ENCODE peak calls at places on chromosome 10, in five cellular contexts. One of them, this sample, is unnamed.

GRCh38 chr10:43026039-43026973 is 50.6 kb upstream of the RET start:
- DNase-seq in A549: no peak
- DNase-seq in vagina: no peak
- DNase-seq in GM12892: no peak
- DNase-seq in body of pancreas: no peak
- DNase-seq in this sample: no peak

GRCh38 chr10:77311186-77311585 is 326.4 kb downstream of the KCNMA1 start:
- DNase-seq in A549: no peak
- DNase-seq in vagina: no peak
- DNase-seq in GM12892: no peak
- DNase-seq in body of pancreas: no peak
- DNase-seq in this sample: no peak

GRCh38 chr10:128059915-128060314 is 66.3 kb downstream of the MKI67 start:
- DNase-seq in A549: no peak
- DNase-seq in vagina: no peak
- DNase-seq in GM12892: no peak
- DNase-seq in body of pancreas: no peak
- DNase-seq in this sample: no peak

GRCh38 chr10:95266674-95267095 is 24.1 kb downstream of the PDLIM1 start:
- DNase-seq in A549: peak
- DNase-seq in vagina: peak
- DNase-seq in GM12892: no peak
- DNase-seq in body of pancreas: peak
- DNase-seq in this sample: peak

GRCh38 chr10:79021331-79021907 is 47.3 kb upstream of the ZMIZ1 start:
- DNase-seq in A549: no peak
- DNase-seq in vagina: no peak
- DNase-seq in GM12892: no peak
- DNase-seq in body of pancreas: peak
- DNase-seq in this sample: no peak

GRCh38 chr10:30788307-30788706 is 158.8 kb upstream of the LYZL2 start:
- DNase-seq in A549: no peak
- DNase-seq in vagina: no peak
- DNase-seq in GM12892: no peak
- DNase-seq in body of pancreas: no peak
- DNase-seq in this sample: no peak

GRCh38 chr10:76017026-76017732 is 585.8 kb downstream of the LRMDA start:
- DNase-seq in A549: no peak
- DNase-seq in vagina: no peak
- DNase-seq in GM12892: no peak
- DNase-seq in body of pancreas: no peak
- DNase-seq in this sample: no peak

GRCh38 chr10:62806246-62806645 is 1.7 kb downstream of the ADO start:
- DNase-seq in A549: no peak
- DNase-seq in vagina: no peak
- DNase-seq in GM12892: no peak
- DNase-seq in body of pancreas: no peak
- DNase-seq in this sample: peak

GRCh38 chr10:35843524-35844171 is 201.6 kb upstream of the FZD8 start:
- DNase-seq in A549: no peak
- DNase-seq in vagina: no peak
- DNase-seq in GM12892: no peak
- DNase-seq in body of pancreas: no peak
- DNase-seq in this sample: no peak

GRCh38 chr10:26486985-26487850 is 49.1 kb downstream of the APBB1IP start:
- DNase-seq in A549: peak
- DNase-seq in vagina: no peak
- DNase-seq in GM12892: no peak
- DNase-seq in body of pancreas: no peak
- DNase-seq in this sample: peak

GRCh38 chr10:7436490-7437100 is 25.8 kb upstream of the SFMBT2 start:
- DNase-seq in A549: no peak
- DNase-seq in vagina: no peak
- DNase-seq in GM12892: no peak
- DNase-seq in body of pancreas: no peak
- DNase-seq in this sample: no peak

GRCh38 chr10:82552273-82552672 is 677.3 kb downstream of the NRG3 start:
- DNase-seq in A549: no peak
- DNase-seq in vagina: no peak
- DNase-seq in GM12892: no peak
- DNase-seq in body of pancreas: no peak
- DNase-seq in this sample: no peak

GRCh38 chr10:2928219-2928840 is 139.0 kb upstream of the PFKP start:
- DNase-seq in A549: peak
- DNase-seq in vagina: no peak
- DNase-seq in GM12892: peak
- DNase-seq in body of pancreas: peak
- DNase-seq in this sample: peak

GRCh38 chr10:48708144-48708543 is 23.5 kb downstream of the WDFY4 start:
- DNase-seq in A549: no peak
- DNase-seq in vagina: no peak
- DNase-seq in GM12892: no peak
- DNase-seq in body of pancreas: no peak
- DNase-seq in this sample: no peak

GRCh38 chr10:88840881-88841280 is 10.8 kb downstream of the ANKRD22 start:
- DNase-seq in A549: no peak
- DNase-seq in vagina: no peak
- DNase-seq in GM12892: no peak
- DNase-seq in body of pancreas: peak
- DNase-seq in this sample: no peak

GRCh38 chr10:71072820-71073205 is 139.6 kb upstream of the UNC5B start:
- DNase-seq in A549: no peak
- DNase-seq in vagina: no peak
- DNase-seq in GM12892: no peak
- DNase-seq in body of pancreas: no peak
- DNase-seq in this sample: no peak

GRCh38 chr10:7350541-7351195 is 60.2 kb downstream of the SFMBT2 start:
- DNase-seq in A549: no peak
- DNase-seq in vagina: no peak
- DNase-seq in GM12892: no peak
- DNase-seq in body of pancreas: no peak
- DNase-seq in this sample: no peak

GRCh38 chr10:43002596-43002995 is 74.3 kb upstream of the RET start:
- DNase-seq in A549: no peak
- DNase-seq in vagina: no peak
- DNase-seq in GM12892: no peak
- DNase-seq in body of pancreas: no peak
- DNase-seq in this sample: no peak

GRCh38 chr10:76675951-76676587 is 961.5 kb downstream of the KCNMA1 start:
- DNase-seq in A549: no peak
- DNase-seq in vagina: peak
- DNase-seq in GM12892: no peak
- DNase-seq in body of pancreas: peak
- DNase-seq in this sample: no peak

GRCh38 chr10:77789016-77789415 is 137.5 kb downstream of the DLG5 start:
- DNase-seq in A549: no peak
- DNase-seq in vagina: no peak
- DNase-seq in GM12892: no peak
- DNase-seq in body of pancreas: no peak
- DNase-seq in this sample: no peak

GRCh38 chr10:113127285-113128283 is 177.5 kb downstream of the TCF7L2 start:
- DNase-seq in A549: no peak
- DNase-seq in vagina: no peak
- DNase-seq in GM12892: no peak
- DNase-seq in body of pancreas: no peak
- DNase-seq in this sample: no peak

GRCh38 chr10:124641282-124642075 is 102.7 kb downstream of the FAM53B start:
- DNase-seq in A549: no peak
- DNase-seq in vagina: no peak
- DNase-seq in GM12892: peak
- DNase-seq in body of pancreas: no peak
- DNase-seq in this sample: peak

GRCh38 chr10:49601857-49602256 is 8.3 kb upstream of the SLC18A3 start:
- DNase-seq in A549: no peak
- DNase-seq in vagina: no peak
- DNase-seq in GM12892: no peak
- DNase-seq in body of pancreas: no peak
- DNase-seq in this sample: peak

DNA sequence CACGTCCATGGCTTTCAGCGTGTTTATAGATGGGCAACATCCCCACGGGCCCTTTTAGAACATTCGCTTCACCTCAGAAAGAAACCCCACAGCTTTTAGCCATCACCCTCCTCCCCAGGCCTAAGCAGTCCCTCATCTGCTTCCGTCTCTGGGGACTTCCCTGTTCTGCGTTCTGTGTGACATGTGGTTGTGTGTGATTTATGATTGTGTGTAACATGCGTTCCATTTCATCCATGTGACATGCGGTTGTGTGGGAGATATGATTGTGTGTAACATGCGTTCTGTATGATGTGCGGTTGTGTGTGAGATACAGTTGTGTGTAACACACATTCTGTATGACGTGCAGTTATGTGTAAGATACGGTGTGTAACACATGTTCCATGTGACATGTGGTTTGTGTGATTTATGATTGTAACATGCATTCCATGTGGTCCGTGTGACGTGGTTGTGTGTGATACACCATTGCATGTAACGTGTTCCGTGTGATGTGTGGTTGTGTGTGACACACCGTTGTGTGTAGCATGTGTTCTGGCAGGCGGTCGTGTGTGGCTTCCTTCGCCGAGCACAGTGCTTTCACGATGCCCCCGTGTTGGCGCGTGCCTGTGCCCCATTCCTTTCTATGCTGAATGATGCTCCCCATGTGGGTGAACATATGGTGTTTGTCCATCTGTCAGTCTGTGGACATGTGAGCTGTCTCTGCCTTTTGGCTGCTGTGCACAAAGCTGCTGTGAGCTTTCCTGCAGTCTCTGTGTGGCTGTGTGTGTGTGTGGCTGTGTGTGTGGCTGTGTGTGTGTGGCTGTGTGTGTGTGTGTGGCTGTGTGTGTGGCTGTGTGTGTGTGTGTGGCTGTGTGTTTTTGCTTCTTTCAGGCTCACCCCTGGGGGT is 26.2 kb downstream of the PWWP2B start:
- DNase-seq in A549: no peak
- DNase-seq in vagina: no peak
- DNase-seq in GM12892: no peak
- DNase-seq in body of pancreas: no peak
- DNase-seq in this sample: no peak
- TF ChIP-seq POLR2A in A549: no peak
- TF ChIP-seq POLR2A in vagina: no peak
- TF ChIP-seq POLR2A in GM12892: no peak
- TF ChIP-seq POLR2A in body of pancreas: no peak
- TF ChIP-seq POLR2A in this sample: no peak

DNA sequence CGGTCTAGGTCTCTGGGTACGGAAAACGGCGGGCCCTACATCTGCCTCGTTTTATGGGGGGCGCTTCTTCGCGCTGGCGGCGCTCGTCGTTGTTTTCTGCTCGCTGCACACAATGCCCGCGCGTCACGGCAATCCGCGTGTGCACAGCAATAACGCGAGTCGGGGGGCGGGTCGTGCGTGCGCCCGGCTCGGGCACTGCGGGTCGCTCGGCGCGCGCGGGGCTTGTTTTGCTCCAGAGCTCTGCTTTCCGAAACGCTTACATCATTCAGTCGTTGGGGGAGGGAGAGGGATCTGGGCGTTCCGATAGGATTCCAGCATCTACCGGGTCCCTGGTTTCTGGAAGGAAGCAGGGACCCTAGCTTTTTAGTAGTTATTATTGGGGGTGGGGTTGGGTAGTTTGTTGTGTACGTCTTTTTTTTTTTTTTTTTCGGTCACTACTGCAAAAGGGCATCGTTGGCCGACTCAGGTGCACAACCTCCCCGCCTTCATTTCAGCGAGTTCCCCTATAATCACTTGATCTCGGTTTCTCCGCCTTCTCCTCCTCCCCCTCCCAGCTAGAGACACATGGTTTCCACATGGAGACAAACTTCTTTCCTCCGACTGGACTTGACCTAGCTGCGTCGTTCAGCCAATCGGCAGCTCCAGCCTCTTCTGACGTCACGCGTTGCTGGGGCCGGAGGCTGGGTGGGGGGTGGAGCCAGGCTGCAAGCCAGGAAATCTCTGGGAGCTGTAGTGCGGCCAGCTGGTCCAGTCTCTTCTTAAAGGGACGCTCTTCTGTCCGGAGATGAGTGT is 3.5 kb downstream of the MXI1 start:
- DNase-seq in A549: peak
- DNase-seq in vagina: peak
- DNase-seq in GM12892: peak
- DNase-seq in body of pancreas: peak
- DNase-seq in this sample: peak
- TF ChIP-seq POLR2A in A549: no peak
- TF ChIP-seq POLR2A in vagina: no peak
- TF ChIP-seq POLR2A in GM12892: no peak
- TF ChIP-seq POLR2A in body of pancreas: peak
- TF ChIP-seq POLR2A in this sample: peak

GRCh38 chr10:96588060-96588554 is 1.3 kb upstream of the TM9SF3 start:
- DNase-seq in A549: no peak
- DNase-seq in vagina: no peak
- DNase-seq in GM12892: no peak
- DNase-seq in body of pancreas: no peak
- DNase-seq in this sample: no peak
- TF ChIP-seq POLR2A in A549: no peak
- TF ChIP-seq POLR2A in vagina: no peak
- TF ChIP-seq POLR2A in GM12892: no peak
- TF ChIP-seq POLR2A in body of pancreas: no peak
- TF ChIP-seq POLR2A in this sample: no peak

GRCh38 chr10:110211455-110211843 is 4.0 kb downstream of the MXI1 start:
- DNase-seq in A549: no peak
- DNase-seq in vagina: no peak
- DNase-seq in GM12892: no peak
- DNase-seq in body of pancreas: no peak
- DNase-seq in this sample: no peak
- TF ChIP-seq POLR2A in A549: no peak
- TF ChIP-seq POLR2A in vagina: no peak
- TF ChIP-seq POLR2A in GM12892: no peak
- TF ChIP-seq POLR2A in body of pancreas: no peak
- TF ChIP-seq POLR2A in this sample: no peak

GRCh38 chr10:102119417-102120141 is 589 bp downstream of the LDB1 start:
- DNase-seq in A549: peak
- DNase-seq in vagina: peak
- DNase-seq in GM12892: peak
- DNase-seq in body of pancreas: peak
- DNase-seq in this sample: peak

GRCh38 chr10:102118867-102119266 is 1.3 kb downstream of the LDB1 start:
- DNase-seq in A549: no peak
- DNase-seq in vagina: no peak
- DNase-seq in GM12892: no peak
- DNase-seq in body of pancreas: peak
- DNase-seq in this sample: no peak

GRCh38 chr10:102114861-102115618 is 5.1 kb downstream of the LDB1 start:
- DNase-seq in A549: peak
- DNase-seq in vagina: no peak
- DNase-seq in GM12892: peak
- DNase-seq in body of pancreas: peak
- DNase-seq in this sample: peak

GRCh38 chr10:102115775-102116174 is 4.4 kb downstream of the LDB1 start:
- DNase-seq in A549: no peak
- DNase-seq in vagina: no peak
- DNase-seq in GM12892: no peak
- DNase-seq in body of pancreas: no peak
- DNase-seq in this sample: no peak

GRCh38 chr10:102117391-102118159 is 2.6 kb downstream of the LDB1 start:
- DNase-seq in A549: no peak
- DNase-seq in vagina: peak
- DNase-seq in GM12892: no peak
- DNase-seq in body of pancreas: peak
- DNase-seq in this sample: peak
- TF ChIP-seq POLR2A in A549: no peak
- TF ChIP-seq POLR2A in vagina: no peak
- TF ChIP-seq POLR2A in GM12892: no peak
- TF ChIP-seq POLR2A in body of pancreas: no peak
- TF ChIP-seq POLR2A in this sample: peak